ENCODE peak calls at places on chromosomes 3 and 15, in nine cellular contexts. One of them, this sample, is unnamed.
A peak's percentile ranks its signal among the peaks of the same experiment; 100 is the strongest.

GRCh38 chr3:120129718-120130117 is 35.5 kb upstream of the GSK3B start:
- DNase-seq in lung: no peak
- DNase-seq in keratinocyte: no peak
- DNase-seq in mucosa of descending colon: no peak
- DNase-seq in endodermal cell: no peak
- DNase-seq in fibroblast of mammary gland: peak; percentile 47
- DNase-seq in AG09309: peak; percentile 4
- DNase-seq in psoas muscle: no peak
- DNase-seq in BE2C: no peak
- DNase-seq in this sample: peak; percentile 40

GRCh38 chr3:72258366-72258765 is 473.4 kb upstream of the PROK2 start:
- DNase-seq in psoas muscle: no peak
- DNase-seq in lung: no peak
- DNase-seq in BE2C: no peak
- DNase-seq in fibroblast of mammary gland: no peak
- DNase-seq in mucosa of descending colon: no peak
- DNase-seq in AG09309: no peak
- DNase-seq in keratinocyte: no peak
- DNase-seq in endodermal cell: no peak
- DNase-seq in this sample: no peak

GRCh38 chr15:49506341-49506740 is 83.3 kb downstream of the FGF7 start:
- DNase-seq in lung: no peak
- DNase-seq in endodermal cell: no peak
- DNase-seq in psoas muscle: no peak
- DNase-seq in AG09309: no peak
- DNase-seq in keratinocyte: peak; percentile 76
- DNase-seq in fibroblast of mammary gland: no peak
- DNase-seq in BE2C: no peak
- DNase-seq in mucosa of descending colon: no peak
- DNase-seq in this sample: peak; percentile 33

GRCh38 chr15:77858677-77859490 is 218.6 kb downstream of the TBC1D2B start:
- DNase-seq in keratinocyte: no peak
- DNase-seq in mucosa of descending colon: no peak
- DNase-seq in psoas muscle: peak; percentile 20
- DNase-seq in lung: no peak
- DNase-seq in endodermal cell: no peak
- DNase-seq in AG09309: no peak
- DNase-seq in BE2C: no peak
- DNase-seq in fibroblast of mammary gland: no peak
- DNase-seq in this sample: no peak

GRCh38 chr3:123712077-123712860 is 127.4 kb upstream of the HACD2 start:
- DNase-seq in endodermal cell: no peak
- DNase-seq in AG09309: no peak
- DNase-seq in psoas muscle: no peak
- DNase-seq in mucosa of descending colon: no peak
- DNase-seq in fibroblast of mammary gland: no peak
- DNase-seq in keratinocyte: no peak
- DNase-seq in BE2C: no peak
- DNase-seq in lung: no peak
- DNase-seq in this sample: peak; percentile 52

GRCh38 chr3:139312959-139313358 is 30.9 kb upstream of the MRPS22 start:
- DNase-seq in BE2C: no peak
- DNase-seq in psoas muscle: no peak
- DNase-seq in fibroblast of mammary gland: peak; percentile 21
- DNase-seq in AG09309: no peak
- DNase-seq in lung: no peak
- DNase-seq in endodermal cell: no peak
- DNase-seq in mucosa of descending colon: no peak
- DNase-seq in keratinocyte: no peak
- DNase-seq in this sample: peak; percentile 41

GRCh38 chr3:48493203-48493501 is 10.8 kb downstream of the SHISA5 start:
- DNase-seq in endodermal cell: peak; percentile 13
- DNase-seq in psoas muscle: no peak
- DNase-seq in fibroblast of mammary gland: no peak
- DNase-seq in mucosa of descending colon: no peak
- DNase-seq in BE2C: no peak
- DNase-seq in keratinocyte: no peak
- DNase-seq in AG09309: no peak
- DNase-seq in lung: no peak
- DNase-seq in this sample: no peak

GRCh38 chr3:31165399-31165860 is 271.0 kb upstream of the GADL1 start:
- DNase-seq in BE2C: no peak
- DNase-seq in endodermal cell: no peak
- DNase-seq in AG09309: no peak
- DNase-seq in psoas muscle: no peak
- DNase-seq in mucosa of descending colon: no peak
- DNase-seq in fibroblast of mammary gland: no peak
- DNase-seq in keratinocyte: no peak
- DNase-seq in lung: peak; percentile 57
- DNase-seq in this sample: peak; percentile 61

GRCh38 chr3:17357035-17357710 is 385.3 kb downstream of the TBC1D5 start:
- DNase-seq in keratinocyte: no peak
- DNase-seq in lung: no peak
- DNase-seq in AG09309: no peak
- DNase-seq in fibroblast of mammary gland: no peak
- DNase-seq in endodermal cell: no peak
- DNase-seq in mucosa of descending colon: no peak
- DNase-seq in BE2C: no peak
- DNase-seq in psoas muscle: no peak
- DNase-seq in this sample: no peak

GRCh38 chr3:128426128-128426921 is 40.4 kb downstream of the DNAJB8 start:
- DNase-seq in psoas muscle: peak; percentile 68
- DNase-seq in BE2C: peak; percentile 83
- DNase-seq in endodermal cell: peak; percentile 88
- DNase-seq in lung: no peak
- DNase-seq in mucosa of descending colon: peak; percentile 62
- DNase-seq in keratinocyte: no peak
- DNase-seq in fibroblast of mammary gland: peak; percentile 14
- DNase-seq in AG09309: no peak
- DNase-seq in this sample: peak; percentile 14

GRCh38 chr3:60752800-60753199 is 498.5 kb downstream of the FHIT start:
- DNase-seq in psoas muscle: no peak
- DNase-seq in endodermal cell: no peak
- DNase-seq in keratinocyte: no peak
- DNase-seq in lung: no peak
- DNase-seq in AG09309: peak; percentile 82
- DNase-seq in fibroblast of mammary gland: peak; percentile 78
- DNase-seq in mucosa of descending colon: no peak
- DNase-seq in BE2C: no peak
- DNase-seq in this sample: no peak

GRCh38 chr3:50415813-50416212 is 56.5 kb upstream of the TMEM115 start:
- DNase-seq in keratinocyte: no peak
- DNase-seq in mucosa of descending colon: no peak
- DNase-seq in AG09309: no peak
- DNase-seq in fibroblast of mammary gland: no peak
- DNase-seq in endodermal cell: no peak
- DNase-seq in BE2C: no peak
- DNase-seq in lung: no peak
- DNase-seq in psoas muscle: no peak
- DNase-seq in this sample: peak; percentile 14

DNA sequence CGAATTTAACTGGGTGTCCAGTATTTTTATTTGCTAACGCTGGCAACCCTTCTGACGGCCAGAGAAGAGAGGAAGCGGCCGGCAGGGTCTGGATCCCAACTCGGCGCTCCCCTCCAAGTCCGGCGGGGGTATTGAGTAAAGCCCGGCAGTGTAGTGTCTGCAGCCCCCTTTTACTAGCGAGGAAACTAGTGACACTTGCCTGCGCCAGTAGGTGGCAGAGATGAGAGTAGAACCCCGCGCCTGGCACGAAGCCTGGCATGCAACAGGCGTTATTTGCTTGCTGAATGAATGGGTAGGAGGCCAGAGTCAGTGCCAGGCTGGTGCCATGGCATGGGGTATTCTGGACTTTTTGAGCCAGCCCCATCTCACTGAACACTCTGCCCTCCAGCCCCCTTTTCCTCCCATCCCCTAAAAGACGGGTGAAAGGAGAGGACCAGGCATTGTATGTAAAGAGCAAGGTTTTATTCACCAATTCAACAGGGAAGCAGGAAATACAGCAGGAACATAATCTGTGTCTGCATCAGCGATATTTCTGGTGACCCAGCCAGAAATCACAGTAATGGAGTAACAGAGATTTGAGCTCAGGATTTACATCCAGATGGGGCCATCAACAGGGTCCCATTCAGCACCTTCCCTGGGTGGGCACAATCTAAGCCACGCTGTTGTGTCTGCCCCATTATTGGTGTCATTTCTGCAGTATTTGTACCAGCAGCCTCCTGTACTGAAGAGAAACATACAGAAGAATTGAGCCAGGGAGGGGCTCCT is 788 bp upstream of the WDR73 start:
- DNase-seq in keratinocyte: no peak
- DNase-seq in BE2C: peak; percentile 89
- DNase-seq in AG09309: peak; percentile 42
- DNase-seq in endodermal cell: peak; percentile 90
- DNase-seq in lung: peak; percentile 82
- DNase-seq in mucosa of descending colon: peak; percentile 86
- DNase-seq in fibroblast of mammary gland: peak; percentile 81
- DNase-seq in psoas muscle: peak; percentile 89
- DNase-seq in this sample: peak; percentile 88
- H3K4me3 ChIP-seq in keratinocyte: peak overlapping the region; percentile 85
- H3K4me3 ChIP-seq in BE2C: peak overlapping the region; percentile 99
- H3K4me3 ChIP-seq in AG09309: peak overlapping the region; percentile 55
- H3K4me3 ChIP-seq in endodermal cell: peak overlapping the region; percentile 83
- H3K4me3 ChIP-seq in lung: peak overlapping the region; percentile 18
- H3K4me3 ChIP-seq in mucosa of descending colon: peak overlapping the region; percentile 45
- H3K4me3 ChIP-seq in fibroblast of mammary gland: peak overlapping the region; percentile 95
- H3K4me3 ChIP-seq in psoas muscle: peak overlapping the region; percentile 83
- H3K4me3 ChIP-seq in this sample: peak overlapping the region; percentile 99

DNA sequence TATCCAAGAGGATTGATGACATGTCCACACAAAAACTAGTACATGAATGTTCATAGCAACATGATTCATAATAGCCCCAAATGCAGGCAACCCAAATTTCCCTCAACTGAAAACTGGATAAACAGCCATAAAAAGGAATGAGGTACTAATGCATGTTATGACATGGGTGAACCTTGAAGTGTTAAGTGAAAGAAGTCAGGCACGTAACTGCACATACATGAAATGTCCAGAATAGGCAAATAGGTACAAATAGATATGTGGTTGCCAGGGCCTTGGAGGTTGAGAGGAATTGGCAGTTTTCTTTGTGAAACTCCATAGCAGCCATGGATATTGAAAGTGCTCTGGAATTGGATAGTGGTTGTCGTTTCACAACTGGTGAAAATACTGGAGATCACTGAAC is 52.2 kb upstream of the CCR4 start:
- DNase-seq in psoas muscle: no peak
- DNase-seq in keratinocyte: no peak
- DNase-seq in AG09309: no peak
- DNase-seq in endodermal cell: no peak
- DNase-seq in lung: no peak
- DNase-seq in BE2C: no peak
- DNase-seq in mucosa of descending colon: no peak
- DNase-seq in fibroblast of mammary gland: no peak
- DNase-seq in this sample: no peak
- TF ChIP-seq CTCF in psoas muscle: no peak
- TF ChIP-seq CTCF in keratinocyte: no peak
- TF ChIP-seq CTCF in AG09309: no peak
- TF ChIP-seq CTCF in endodermal cell: no peak
- TF ChIP-seq CTCF in lung: no peak
- TF ChIP-seq CTCF in BE2C: no peak
- TF ChIP-seq CTCF in mucosa of descending colon: no peak
- TF ChIP-seq CTCF in fibroblast of mammary gland: no peak
- TF ChIP-seq CTCF in this sample: no peak

GRCh38 chr3:87333393-87333892 is 57.1 kb upstream of the POU1F1 start:
- DNase-seq in fibroblast of mammary gland: peak; percentile 48
- DNase-seq in lung: no peak
- DNase-seq in psoas muscle: no peak
- DNase-seq in BE2C: no peak
- DNase-seq in AG09309: peak; percentile 73
- DNase-seq in mucosa of descending colon: no peak
- DNase-seq in keratinocyte: peak; percentile 26
- DNase-seq in endodermal cell: no peak
- DNase-seq in this sample: peak; percentile 86
- H3K4me3 ChIP-seq in fibroblast of mammary gland: no peak overlapping the region
- H3K4me3 ChIP-seq in lung: no peak overlapping the region
- H3K4me3 ChIP-seq in psoas muscle: no peak overlapping the region
- H3K4me3 ChIP-seq in BE2C: no peak overlapping the region
- H3K4me3 ChIP-seq in AG09309: no peak overlapping the region
- H3K4me3 ChIP-seq in mucosa of descending colon: no peak overlapping the region
- H3K4me3 ChIP-seq in keratinocyte: peak overlapping the region; percentile 43
- H3K4me3 ChIP-seq in endodermal cell: no peak overlapping the region
- H3K4me3 ChIP-seq in this sample: no peak overlapping the region

GRCh38 chr15:98873441-98874218 is 134.0 kb downstream of the PGPEP1L start:
- DNase-seq in BE2C: peak; percentile 72
- DNase-seq in keratinocyte: peak; percentile 87
- DNase-seq in lung: no peak
- DNase-seq in psoas muscle: no peak
- DNase-seq in fibroblast of mammary gland: peak; percentile 84
- DNase-seq in endodermal cell: no peak
- DNase-seq in mucosa of descending colon: no peak
- DNase-seq in AG09309: peak; percentile 66
- DNase-seq in this sample: peak; percentile 89
- TF ChIP-seq CTCF in BE2C: peak; percentile 25
- TF ChIP-seq CTCF in keratinocyte: no peak
- TF ChIP-seq CTCF in lung: no peak
- TF ChIP-seq CTCF in psoas muscle: no peak
- TF ChIP-seq CTCF in fibroblast of mammary gland: no peak
- TF ChIP-seq CTCF in endodermal cell: no peak
- TF ChIP-seq CTCF in mucosa of descending colon: no peak
- TF ChIP-seq CTCF in AG09309: no peak
- TF ChIP-seq CTCF in this sample: no peak

GRCh38 chr3:187039100-187039722 is 100.1 kb downstream of the RPL39L start:
- DNase-seq in fibroblast of mammary gland: no peak
- DNase-seq in AG09309: no peak
- DNase-seq in mucosa of descending colon: peak; percentile 36
- DNase-seq in keratinocyte: no peak
- DNase-seq in BE2C: no peak
- DNase-seq in psoas muscle: no peak
- DNase-seq in lung: no peak
- DNase-seq in endodermal cell: no peak
- DNase-seq in this sample: no peak
- H3K4me3 ChIP-seq in fibroblast of mammary gland: no peak overlapping the region
- H3K4me3 ChIP-seq in AG09309: no peak overlapping the region
- H3K4me3 ChIP-seq in mucosa of descending colon: no peak overlapping the region
- H3K4me3 ChIP-seq in keratinocyte: no peak overlapping the region
- H3K4me3 ChIP-seq in BE2C: no peak overlapping the region
- H3K4me3 ChIP-seq in psoas muscle: no peak overlapping the region
- H3K4me3 ChIP-seq in lung: no peak overlapping the region
- H3K4me3 ChIP-seq in endodermal cell: no peak overlapping the region
- H3K4me3 ChIP-seq in this sample: no peak overlapping the region